ENCODE peak calls at places on chromosomes 12 and 14, in seven cellular contexts. S is NB4, X is vagina, J is fibroblast of villous mesenchyme, W is PC-9, H is BJ, R is PC-3. T is an unnamed sample.

GRCh38 chr12:80353254-80353653 is 90.8 kb upstream of the PTPRQ start:
- DNase-seq in S (no peak), X (no peak), J (peak), W (no peak), H (peak), R (peak), T (peak)

GRCh38 chr14:50649691-50650090 is 18.4 kb downstream of the SAV1 start:
- DNase-seq in S (no peak), X (no peak), J (no peak), W (no peak), H (no peak), R (no peak), T (no peak)

GRCh38 chr12:89706551-89707348 is 1.9 kb downstream of the ATP2B1 start:
- DNase-seq in S (no peak), X (no peak), J (peak), W (no peak), H (no peak), R (peak), T (peak)

GRCh38 chr14:24952851-24953666 is 96.9 kb downstream of the STXBP6 start:
- DNase-seq in S (no peak), X (no peak), J (no peak), W (no peak), H (no peak), R (peak), T (no peak)

GRCh38 chr14:94079891-94080605 is 954 bp downstream of the DDX24 start:
- DNase-seq in S (peak), X (no peak), J (peak), W (no peak), H (no peak), R (no peak), T (peak)

GRCh38 chr14:102187044-102187443 is 47.3 kb downstream of the WDR20 start:
- DNase-seq in S (no peak), X (no peak), J (peak), W (peak), H (peak), R (peak), T (peak)

GRCh38 chr14:33908540-33909223 is 42.2 kb downstream of the EGLN3 start:
- DNase-seq in S (peak), X (no peak), J (no peak), W (no peak), H (no peak), R (peak), T (no peak)

GRCh38 chr12:94874986-94875312 is 128.5 kb downstream of the NDUFA12 start:
- DNase-seq in S (no peak), X (no peak), J (no peak), W (no peak), H (no peak), R (peak), T (no peak)

GRCh38 chr12:14394317-14395058 is 29.0 kb downstream of the ATF7IP start:
- DNase-seq in S (peak), X (no peak), J (peak), W (no peak), H (no peak), R (peak), T (peak)

GRCh38 chr12:91603060-91603459 is 420.4 kb upstream of the DCN start:
- DNase-seq in S (no peak), X (no peak), J (peak), W (no peak), H (no peak), R (no peak), T (no peak)

GRCh38 chr12:57224973-57225679 is 4.4 kb upstream of the SHMT2 start:
- DNase-seq in S (peak), X (no peak), J (no peak), W (no peak), H (no peak), R (no peak), T (peak)

GRCh38 chr12:101051901-101052550 is 158.0 kb downstream of the SLC5A8 start:
- DNase-seq in S (no peak), X (no peak), J (peak), W (no peak), H (peak), R (peak), T (peak)

GRCh38 chr12:2643736-2644135 is 151.0 kb upstream of the FKBP4 start:
- DNase-seq in S (no peak), X (no peak), J (no peak), W (no peak), H (no peak), R (no peak), T (no peak)

GRCh38 chr12:22971247-22971646 is 346.3 kb downstream of the ETNK1 start:
- DNase-seq in S (no peak), X (no peak), J (peak), W (no peak), H (no peak), R (no peak), T (no peak)

GRCh38 chr14:22814373-22814772 is 862 bp downstream of the SLC7A7 start:
- DNase-seq in S (no peak), X (no peak), J (no peak), W (no peak), H (no peak), R (no peak), T (no peak)

GRCh38 chr14:85934123-85934885 is 404.4 kb downstream of the FLRT2 start:
- DNase-seq in S (peak), X (no peak), J (peak), W (peak), H (no peak), R (peak), T (peak)

DNA sequence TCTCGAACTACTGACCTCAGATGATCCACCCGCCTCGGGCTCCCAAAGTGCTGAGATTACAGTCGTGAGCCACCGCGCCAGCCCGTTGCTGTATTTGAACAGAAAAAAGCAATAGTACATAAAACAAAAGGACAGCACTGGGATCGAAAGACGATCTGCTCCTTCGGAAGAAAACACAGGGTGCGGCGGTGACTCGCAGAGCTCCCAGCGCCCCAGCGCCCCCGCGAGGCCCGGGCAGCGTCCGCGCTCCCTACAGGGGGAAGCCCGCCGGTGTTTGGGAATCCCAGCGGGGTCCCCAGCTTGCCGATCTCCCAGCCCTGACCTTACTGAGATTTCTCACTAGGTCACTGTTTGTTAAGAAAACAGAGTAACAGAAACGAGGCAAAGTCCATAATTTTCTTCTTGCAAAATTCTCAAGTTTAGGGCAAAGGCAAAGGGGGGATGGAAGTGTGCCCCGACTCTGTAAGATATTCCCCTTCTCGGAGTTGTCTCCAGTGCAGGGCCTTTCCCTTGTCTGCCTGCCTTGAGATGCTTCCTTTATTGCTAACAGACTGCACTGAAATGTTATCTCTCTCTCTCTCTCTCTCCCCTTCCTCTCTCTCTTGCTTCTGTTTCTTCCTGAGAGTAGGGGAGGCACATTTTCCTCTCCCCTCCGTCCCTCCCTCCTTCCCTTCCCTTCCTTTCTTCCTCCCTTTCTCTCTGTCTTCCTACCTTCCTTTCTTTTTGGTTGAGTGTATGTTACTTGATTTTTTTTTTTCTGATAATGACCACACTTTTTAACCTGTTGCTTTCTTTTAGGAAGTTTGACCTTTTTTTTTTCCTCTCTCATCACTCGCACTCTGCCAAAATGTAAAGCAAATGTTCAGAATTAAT is 92.0 kb downstream of the TMEM30B start:
- DNase-seq in S (peak), X (no peak), J (peak), W (peak), H (no peak), R (peak), T (peak)
- H3K4me3 ChIP-seq in S (no peak), X (peak), J (peak), W (peak), H (no peak), R (peak), T (peak)

DNA sequence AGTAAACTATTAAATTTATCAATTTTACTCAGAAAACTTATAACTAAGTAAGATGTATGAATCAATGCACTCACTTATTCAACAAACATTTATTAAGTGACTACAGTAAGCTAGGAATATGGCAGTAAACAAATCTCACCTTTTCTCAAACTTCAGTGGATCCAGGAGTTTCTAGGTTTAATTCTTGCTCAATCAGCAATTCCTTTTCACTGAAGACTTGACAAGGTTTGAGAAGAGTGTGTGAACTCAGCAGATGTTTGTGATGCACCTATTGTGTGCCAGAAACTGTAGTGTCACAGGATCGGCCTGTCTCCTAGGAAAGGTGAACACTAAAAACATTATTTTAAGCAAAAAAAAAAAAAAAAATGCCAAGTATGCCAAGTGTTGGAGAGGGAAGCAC is 167.8 kb downstream of the ALG10 start:
- DNase-seq in S (no peak), X (no peak), J (no peak), W (no peak), H (no peak), R (no peak), T (no peak)
- H3K4me3 ChIP-seq in S (no peak), X (no peak), J (no peak), W (no peak), H (no peak), R (no peak), T (no peak)

GRCh38 chr14:67416085-67416484 is 4.1 kb upstream of the PLEK2 start:
- DNase-seq in S (no peak), X (no peak), J (no peak), W (no peak), H (no peak), R (no peak), T (no peak)
- H3K4me3 ChIP-seq in S (no peak), X (no peak), J (no peak), W (no peak), H (no peak), R (no peak), T (no peak)

GRCh38 chr12:104707794-104708558 is 250.1 kb downstream of the SLC41A2 start:
- DNase-seq in S (no peak), X (no peak), J (no peak), W (no peak), H (no peak), R (no peak), T (no peak)
- H3K4me3 ChIP-seq in S (no peak), X (no peak), J (no peak), W (no peak), H (no peak), R (no peak), T (no peak)

GRCh38 chr12:107610030-107610859 is 75.4 kb upstream of the PWP1 start:
- DNase-seq in S (peak), X (no peak), J (peak), W (no peak), H (no peak), R (peak), T (peak)
- H3K4me3 ChIP-seq in S (no peak), X (no peak), J (no peak), W (no peak), H (no peak), R (no peak), T (no peak)

DNA sequence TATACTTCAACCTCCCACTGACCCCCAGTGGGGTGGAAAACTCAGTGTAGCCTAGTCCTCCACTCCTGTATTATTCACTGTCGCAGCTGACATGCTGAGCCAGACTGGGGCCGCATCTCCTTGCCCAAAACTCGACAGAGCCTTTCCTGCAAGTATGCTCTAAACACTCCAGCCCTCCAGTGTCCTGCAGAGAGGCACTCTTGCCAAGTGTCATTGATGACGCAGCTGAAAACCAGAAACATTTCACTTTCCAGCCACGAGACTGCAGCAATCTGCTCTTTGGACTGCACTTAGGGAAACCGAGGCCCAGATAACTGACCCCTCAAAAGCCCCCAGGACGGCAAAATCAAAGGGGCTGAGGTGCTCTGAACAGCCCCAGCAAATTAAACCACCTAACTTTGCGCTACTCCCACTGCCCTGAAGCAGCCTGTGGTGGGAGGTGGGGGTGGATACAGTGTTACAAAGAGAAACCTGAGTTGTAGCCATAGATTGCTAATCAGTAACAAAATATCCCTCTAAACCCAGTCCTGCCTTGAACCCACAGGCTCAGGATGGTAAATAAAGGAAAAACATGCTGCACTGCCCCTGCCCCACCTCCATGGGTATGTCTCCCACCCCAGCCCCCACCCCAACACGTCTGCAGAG is 2.6 kb downstream of the CCDC85C start:
- DNase-seq in S (no peak), X (no peak), J (peak), W (no peak), H (no peak), R (peak), T (no peak)
- H3K4me3 ChIP-seq in S (no peak), X (peak), J (peak), W (peak), H (peak), R (peak), T (no peak)